ENCODE peak calls at places on chromosome 20, in five cellular contexts. T, S, P, Q and A are unnamed samples.

GRCh38 chr20:37644605-37645004 is 49.2 kb upstream of the CTNNBL1 start:
- DNase-seq in S (no peak), T (no peak), Q (no peak), P (no peak), A (no peak)

GRCh38 chr20:63356931-63357879 is 3.9 kb downstream of the CHRNA4 start:
- DNase-seq in S (no peak), Q (no peak), P (no peak), T (no peak), A (no peak)

GRCh38 chr20:45817652-45818194 is 5.3 kb downstream of the UBE2C start:
- DNase-seq in P (no peak), T (peak), Q (no peak), S (no peak), A (peak)

GRCh38 chr20:32999603-33000250 is 4.5 kb downstream of the SUN5 start:
- DNase-seq in T (no peak), Q (no peak), P (no peak), S (no peak), A (no peak)

GRCh38 chr20:17676942-17677341 is 5.1 kb downstream of the RRBP1 start:
- DNase-seq in S (no peak), P (no peak), T (no peak), Q (no peak), A (no peak)

GRCh38 chr20:14337400-14338171 is at the start of gene FLRT3:
- DNase-seq in P (peak), Q (peak), S (peak), T (peak), A (peak)

GRCh38 chr20:52303281-52303950 is 111.8 kb upstream of the ZFP64 start:
- DNase-seq in P (no peak), S (peak), T (no peak), Q (no peak), A (no peak)

GRCh38 chr20:46219190-46219589 is 89.1 kb downstream of the CDH22 start:
- DNase-seq in Q (no peak), T (no peak), P (no peak), S (no peak), A (no peak)

GRCh38 chr20:13034115-13034514 is 25.3 kb downstream of the SPTLC3 start:
- DNase-seq in S (no peak), P (no peak), Q (no peak), T (no peak), A (no peak)